ENCODE peak calls at places on chromosomes 11 and 22, in seven cellular contexts. D is stomach; M is naive thymus-derived CD4-positive, alpha-beta T cell; K is uterus; N is hepatocyte; Z is OCI-LY7; Q is A549. S is an unnamed sample.

GRCh38 chr11:71252434-71252781 is at the start of gene SHANK2:
- DNase-seq in Z (no peak), K (no peak), M (no peak), Q (no peak), D (peak; percentile 61), N (peak; percentile 83), S (no peak)

GRCh38 chr11:56917708-56918450 is 70.8 kb upstream of the OR5AK2 start:
- DNase-seq in N (no peak), Z (no peak), M (no peak), Q (no peak), D (no peak), K (no peak), S (no peak)

GRCh38 chr22:40714514-40714966 is 35.3 kb downstream of the MCHR1 start:
- DNase-seq in D (no peak), Q (peak; percentile 78), N (peak; percentile 72), M (no peak), K (no peak), Z (no peak), S (no peak)

GRCh38 chr22:22710719-22711531 is 66.5 kb downstream of the GGTLC2 start:
- DNase-seq in D (peak; percentile 74), Z (peak; percentile 69), N (peak; percentile 75), Q (peak; percentile 37), M (peak; percentile 64), K (peak; percentile 29), S (peak; percentile 58)

GRCh38 chr11:73139476-73140198 is 2.5 kb downstream of the FCHSD2 start:
- DNase-seq in Z (no peak), D (no peak), M (no peak), N (no peak), Q (peak; percentile 28), K (no peak), S (no peak)

GRCh38 chr22:39284983-39285382 is 34.4 kb downstream of the RPL3 start:
- DNase-seq in K (no peak), N (no peak), M (no peak), Q (no peak), Z (no peak), D (no peak), S (no peak)

GRCh38 chr11:117862753-117863152 is 13.7 kb downstream of the FXYD6 start:
- DNase-seq in K (no peak), Q (no peak), N (no peak), D (peak; percentile 17), M (no peak), Z (no peak), S (no peak)

GRCh38 chr11:77590194-77590591 is 440 bp downstream of the AQP11 start:
- DNase-seq in Q (peak; percentile 57), D (peak; percentile 45), Z (no peak), N (peak; percentile 66), K (peak; percentile 44), M (peak; percentile 22), S (no peak)

GRCh38 chr11:28245131-28245530 is 136.9 kb downstream of the METTL15 start:
- DNase-seq in Z (no peak), K (no peak), M (no peak), N (no peak), D (no peak), Q (no peak), S (no peak)

GRCh38 chr22:44404341-44405020 is 91.7 kb upstream of the SHISAL1 start:
- DNase-seq in K (no peak), Q (no peak), Z (no peak), D (no peak), M (no peak), N (no peak), S (no peak)

GRCh38 chr22:30887861-30888260 is 80.7 kb downstream of the MORC2 start:
- DNase-seq in M (no peak), Q (no peak), D (no peak), K (peak; percentile 9), N (no peak), Z (no peak), S (no peak)

GRCh38 chr11:68912254-68912653 is 8.6 kb downstream of the IGHMBP2 start:
- DNase-seq in M (no peak), Q (no peak), Z (no peak), N (no peak), K (no peak), D (no peak), S (no peak)

GRCh38 chr11:106961518-106961917 is 56.8 kb downstream of the GUCY1A2 start:
- DNase-seq in Z (no peak), K (no peak), M (no peak), Q (peak; percentile 53), D (no peak), N (no peak), S (no peak)

GRCh38 chr22:45535400-45535799 is 32.7 kb downstream of the FBLN1 start:
- DNase-seq in N (peak; percentile 31), Q (no peak), M (no peak), D (no peak), Z (no peak), K (no peak), S (no peak)

DNA sequence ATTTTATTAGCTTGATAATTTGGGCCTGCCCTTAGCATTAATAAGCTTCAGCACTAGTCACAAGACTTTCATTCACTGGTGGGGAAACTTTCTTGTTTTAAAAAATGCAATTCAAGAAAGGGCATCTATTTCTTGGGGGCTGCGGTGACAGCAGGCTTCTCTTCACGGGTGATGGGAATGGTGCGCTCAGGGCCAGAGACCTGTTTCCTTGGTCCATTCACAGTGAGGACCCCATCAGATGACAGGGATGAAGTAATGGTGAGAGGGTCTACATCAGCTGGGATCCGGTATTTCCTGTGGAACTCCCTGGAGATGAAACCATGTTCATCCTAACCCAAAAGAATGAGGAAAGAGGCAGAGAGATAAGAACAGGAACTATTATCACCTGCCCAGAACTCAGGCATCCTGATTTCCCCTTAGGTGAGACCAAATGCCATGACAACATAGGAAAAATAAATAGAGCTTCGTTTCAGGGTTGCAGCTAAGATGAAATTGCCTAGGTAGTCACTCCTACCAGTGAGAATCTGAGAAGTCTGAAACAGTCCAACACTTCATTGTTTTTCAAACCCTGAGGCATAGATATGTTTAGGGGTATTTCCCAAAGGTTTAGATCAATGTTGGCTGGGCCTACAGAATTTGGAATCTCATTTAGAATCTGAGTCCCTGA is 2.8 kb downstream of the CRYAB start:
- DNase-seq in Z (no peak), Q (no peak), M (no peak), K (no peak), N (no peak), D (no peak), S (no peak)
- H3K4me3 ChIP-seq in Z (no peak overlapping the region), Q (no peak overlapping the region), M (no peak overlapping the region), K (no peak overlapping the region), N (no peak overlapping the region), D (no peak overlapping the region), S (no peak overlapping the region)

DNA sequence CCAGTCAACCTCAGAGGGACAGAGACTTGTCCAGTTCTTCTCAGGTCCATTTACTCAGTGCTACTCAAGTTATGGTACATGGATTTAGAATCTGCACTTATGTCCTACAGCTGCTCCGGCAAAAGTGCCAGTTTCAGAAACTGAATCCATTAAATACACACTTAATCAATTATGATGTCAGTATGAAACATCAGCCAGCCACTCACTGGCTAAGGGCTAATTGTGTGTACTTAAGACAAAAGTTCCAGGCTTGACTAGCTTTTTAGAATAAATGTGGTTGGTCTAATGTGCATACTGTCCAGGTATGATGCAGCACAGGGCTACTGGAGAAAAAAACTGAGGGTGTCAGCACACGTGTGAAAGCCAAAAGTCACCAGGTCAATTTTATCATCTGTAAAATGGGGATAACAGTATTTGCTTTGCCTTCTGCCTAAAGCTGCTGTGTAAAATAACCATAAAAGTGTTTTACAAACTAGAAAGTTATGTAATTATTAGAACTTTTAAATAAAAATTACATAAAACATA is 55.4 kb upstream of the CYP2D6 start:
- DNase-seq in K (no peak), Z (no peak), Q (no peak), D (no peak), N (no peak), M (no peak), S (no peak)
- H3K4me1 ChIP-seq in K (no peaks in the 10 kb centered on the region), Z (no peaks in the 10 kb centered on the region), Q (peaks cover 14% of the 10 kb centered on the region), D (peaks cover 2% of the 10 kb centered on the region), N (peaks cover 8% of the 10 kb centered on the region), M (peaks cover 12% of the 10 kb centered on the region), S (peaks cover 48% of the 10 kb centered on the region)

GRCh38 chr11:19816817-19817216 is 104.2 kb downstream of the NAV2 start:
- DNase-seq in Q (no peak), D (no peak), K (no peak), M (no peak), N (no peak), Z (no peak), S (no peak)

GRCh38 chr11:19816040-19816439 is 103.4 kb downstream of the NAV2 start:
- DNase-seq in Z (no peak), K (no peak), D (no peak), M (no peak), Q (no peak), N (no peak), S (no peak)

GRCh38 chr11:19819148-19819547 is 106.5 kb downstream of the NAV2 start:
- DNase-seq in N (no peak), D (no peak), K (no peak), Z (no peak), Q (no peak), M (no peak), S (no peak)

GRCh38 chr11:19817265-19817851 is 104.7 kb downstream of the NAV2 start:
- DNase-seq in M (no peak), Z (no peak), Q (no peak), N (no peak), K (no peak), D (peak; percentile 60), S (no peak)

DNA sequence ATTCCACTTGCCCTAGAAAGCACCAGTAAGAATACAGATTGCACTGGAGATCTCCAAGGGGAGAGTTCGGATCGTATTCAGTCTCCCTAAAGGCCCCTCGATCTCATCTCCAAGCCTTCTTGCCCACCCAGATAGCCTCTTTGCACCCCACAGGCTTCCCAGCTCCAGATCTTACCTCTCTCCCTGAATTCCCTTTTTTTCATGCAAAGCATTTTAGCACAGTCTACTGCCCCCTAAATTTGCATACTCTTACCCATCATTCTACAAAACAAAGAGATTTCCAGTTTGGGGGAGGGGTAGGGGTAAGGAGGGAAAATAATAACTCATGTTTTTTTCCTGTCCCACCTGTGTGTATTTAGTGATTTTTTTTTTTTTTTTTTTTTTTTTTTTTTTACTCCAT is 105.2 kb downstream of the NAV2 start:
- DNase-seq in D (no peak), Q (no peak), Z (no peak), K (no peak), M (no peak), N (no peak), S (no peak)
- H3K27ac ChIP-seq in D (no peak overlapping the region), Q (no peak overlapping the region), Z (no peak overlapping the region), K (no peak overlapping the region), M (no peak overlapping the region), N (no peak overlapping the region), S (no peak overlapping the region)

DNA sequence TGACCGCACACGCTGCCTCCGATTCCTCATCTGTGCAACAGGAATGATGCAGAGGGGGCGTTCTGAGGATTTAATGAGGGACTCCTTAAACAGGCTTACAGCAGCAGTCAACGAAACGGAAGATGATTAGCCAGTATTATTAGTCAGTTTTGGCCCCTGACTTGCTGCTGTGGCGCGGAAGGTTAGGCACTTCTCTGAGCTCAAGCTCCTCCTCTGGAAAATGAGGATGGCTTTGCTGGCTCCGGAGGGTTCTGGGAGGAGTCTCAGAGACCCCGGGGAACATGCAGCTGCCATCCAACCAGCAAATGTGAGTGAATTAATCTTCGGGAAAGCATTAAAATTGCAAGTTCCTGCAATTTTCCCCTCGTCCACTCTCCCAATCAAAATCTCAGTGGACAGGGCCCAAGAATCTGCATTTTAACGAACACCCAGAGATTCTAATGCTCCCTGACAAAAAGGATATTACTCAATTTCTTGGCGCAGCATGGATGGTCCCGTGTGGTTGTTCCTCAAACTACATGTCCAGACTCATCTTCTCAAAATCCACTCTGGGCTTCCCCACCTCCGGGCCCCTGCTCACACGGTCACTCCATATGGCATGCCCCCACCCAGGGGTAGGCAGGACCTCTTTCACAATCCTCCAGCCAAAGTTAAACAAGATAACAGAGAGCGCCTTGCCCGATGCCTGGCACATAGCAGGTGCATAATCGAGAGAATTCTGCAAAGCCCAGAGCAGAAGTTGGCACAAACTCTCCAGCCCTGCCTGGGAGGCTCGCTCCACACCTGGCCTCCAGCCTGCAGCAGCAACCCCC is 6.4 kb downstream of the ELFN2 start:
- DNase-seq in K (no peak), M (no peak), Q (no peak), Z (no peak), N (no peak), D (no peak), S (no peak)
- H3K4me3 ChIP-seq in K (no peak overlapping the region), M (peak overlapping the region; percentile 27), Q (no peak overlapping the region), Z (no peak overlapping the region), N (no peak overlapping the region), D (peak overlapping the region; percentile 39), S (no peak overlapping the region)

S was measured in CD4-positive, CD25-positive, alpha-beta regulatory T cell.